ENCODE peak calls at places on chromosomes 7 and 10, in eight cellular contexts. G is LoVo; J is mucosa of gallbladder; I is pancreas; S is stimulated activated CD8-positive, alpha-beta memory T cell treated with anti-CD3 and anti-CD28 coated beads, Interleukin-7, amount 100 ng/mL, for 1 hour; K is caudate nucleus; M is sigmoid colon; E is cardiac fibroblast. F is an unnamed sample.

GRCh38 chr10:13404305-13404759 is 56.2 kb upstream of the SEPHS1 start:
- DNase-seq in G (no peak), J (no peak), I (no peak), S (no peak), K (no peak), M (no peak), E (no peak), F (no peak)

GRCh38 chr7:28671526-28671925 is 259.2 kb downstream of the CREB5 start:
- DNase-seq in G (no peak), J (no peak), I (no peak), S (no peak), K (no peak), M (no peak), E (no peak), F (no peak)

GRCh38 chr7:42945821-42946615 is 13.8 kb downstream of the MRPL32 start:
- DNase-seq in G (no peak), J (no peak), I (no peak), S (no peak), K (peak; percentile 6), M (no peak), E (no peak), F (no peak)

GRCh38 chr10:20040012-20040411 is 223.8 kb downstream of the PLXDC2 start:
- DNase-seq in G (no peak), J (no peak), I (no peak), S (no peak), K (no peak), M (no peak), E (peak; percentile 51), F (no peak)

GRCh38 chr10:58615237-58615935 is 102.7 kb downstream of the BICC1 start:
- DNase-seq in G (no peak), J (no peak), I (no peak), S (no peak), K (peak; percentile 62), M (no peak), E (no peak), F (no peak)

GRCh38 chr7:155764432-155764798 is 47.8 kb downstream of the SHH start:
- DNase-seq in G (no peak), J (no peak), I (no peak), S (no peak), K (no peak), M (no peak), E (no peak), F (no peak)

GRCh38 chr10:14017380-14017943 is 313.3 kb downstream of the FRMD4A start:
- DNase-seq in G (no peak), J (no peak), I (no peak), S (no peak), K (no peak), M (no peak), E (no peak), F (peak; percentile 22)

GRCh38 chr7:85135931-85136330 is 50.9 kb downstream of the SEMA3D start:
- DNase-seq in G (peak; percentile 27), J (no peak), I (no peak), S (no peak), K (no peak), M (no peak), E (peak; percentile 41), F (peak; percentile 87)

GRCh38 chr10:30686706-30687105 is 57.2 kb upstream of the LYZL2 start:
- DNase-seq in G (no peak), J (no peak), I (no peak), S (no peak), K (no peak), M (no peak), E (no peak), F (no peak)

GRCh38 chr7:78400038-78400437 is 601.5 kb downstream of the PHTF2 start:
- DNase-seq in G (no peak), J (no peak), I (no peak), S (no peak), K (no peak), M (no peak), E (no peak), F (no peak)

GRCh38 chr10:85995791-85996190 is 370.8 kb downstream of the GRID1 start:
- DNase-seq in G (no peak), J (no peak), I (peak; percentile 15), S (no peak), K (peak; percentile 35), M (no peak), E (peak; percentile 6), F (no peak)

GRCh38 chr10:70038926-70039325 is 13.7 kb upstream of the MACROH2A2 start:
- DNase-seq in G (no peak), J (no peak), I (no peak), S (no peak), K (no peak), M (no peak), E (no peak), F (no peak)

GRCh38 chr7:105224884-105225651 is 163.7 kb downstream of the SRPK2 start:
- DNase-seq in G (peak; percentile 62), J (peak; percentile 36), I (no peak), S (no peak), K (no peak), M (no peak), E (peak; percentile 85), F (peak; percentile 92)

GRCh38 chr7:152760384-152761115 is 998 bp downstream of the ACTR3B start:
- DNase-seq in G (peak; percentile 17), J (no peak), I (no peak), S (no peak), K (no peak), M (no peak), E (peak; percentile 3), F (peak; percentile 41)

GRCh38 chr7:84125654-84126053 is 68.9 kb downstream of the SEMA3A start:
- DNase-seq in G (no peak), J (no peak), I (no peak), S (no peak), K (no peak), M (no peak), E (no peak), F (no peak)

GRCh38 chr10:42990721-42991441 is 86.0 kb upstream of the RET start:
- DNase-seq in G (no peak), J (no peak), I (no peak), S (no peak), K (no peak), M (peak; percentile 53), E (no peak), F (no peak)

GRCh38 chr7:99631311-99632109 is 14.8 kb downstream of the ZSCAN25 start:
- DNase-seq in G (peak; percentile 28), J (no peak), I (peak; percentile 21), S (no peak), K (peak; percentile 52), M (no peak), E (peak; percentile 14), F (no peak)

GRCh38 chr7:84022686-84023308 is 171.8 kb downstream of the SEMA3A start:
- DNase-seq in G (peak; percentile 94), J (no peak), I (no peak), S (no peak), K (no peak), M (no peak), E (no peak), F (no peak)

GRCh38 chr10:98364432-98365102 is 50.4 kb downstream of the PYROXD2 start:
- DNase-seq in G (no peak), J (no peak), I (no peak), S (no peak), K (no peak), M (no peak), E (no peak), F (no peak)

GRCh38 chr7:2495402-2496309 is 19.5 kb upstream of the GRIFIN start:
- DNase-seq in G (no peak), J (no peak), I (no peak), S (no peak), K (no peak), M (no peak), E (no peak), F (no peak)

GRCh38 chr7:120794100-120794729 is 63.7 kb downstream of the TSPAN12 start:
- DNase-seq in G (no peak), J (no peak), I (no peak), S (no peak), K (no peak), M (no peak), E (peak; percentile 9), F (no peak)

F was measured in HFFc6.